ENCODE peak calls at places on chromosomes 12 and 14, in five cellular contexts. B is H9, Q is IMR-90, W is trophoblast cell, Z is neuronal stem cell. E is an unnamed sample.

GRCh38 chr12:60195483-60195882 is 599.7 kb downstream of the SLC16A7 start:
- DNase-seq in B (no peak), Q (no peak), W (no peak), Z (no peak), E (peak; percentile 8)

GRCh38 chr14:75711796-75712211 is 50.8 kb downstream of the TTLL5 start:
- DNase-seq in B (peak; percentile 35), Q (peak; percentile 85), W (peak; percentile 13), Z (peak; percentile 55), E (peak; percentile 71)

GRCh38 chr12:19298837-19299605 is 140.3 kb upstream of the AEBP2 start:
- DNase-seq in B (no peak), Q (no peak), W (no peak), Z (no peak), E (no peak)

GRCh38 chr12:83573676-83574075 is 887.0 kb downstream of the TMTC2 start:
- DNase-seq in B (no peak), Q (no peak), W (peak; percentile 10), Z (no peak), E (peak; percentile 1)

GRCh38 chr12:105386431-105386830 is 55.9 kb downstream of the C12orf75 start:
- DNase-seq in B (no peak), Q (no peak), W (no peak), Z (no peak), E (no peak)

GRCh38 chr14:92581206-92581605 is 67.6 kb downstream of the RIN3 start:
- DNase-seq in B (no peak), Q (no peak), W (no peak), Z (no peak), E (no peak)

GRCh38 chr12:4915752-4916151 is 6.0 kb downstream of the KCNA1 start:
- DNase-seq in B (no peak), Q (no peak), W (no peak), Z (no peak), E (no peak)

GRCh38 chr12:3190101-3190500 is 112.9 kb downstream of the TSPAN9 start:
- DNase-seq in B (no peak), Q (no peak), W (no peak), Z (no peak), E (no peak)

GRCh38 chr12:66065146-66065545 is 65.4 kb downstream of the LLPH start:
- DNase-seq in B (no peak), Q (peak; percentile 47), W (no peak), Z (no peak), E (no peak)

GRCh38 chr14:97575677-97576076 is 778.5 kb downstream of the VRK1 start:
- DNase-seq in B (no peak), Q (no peak), W (no peak), Z (no peak), E (no peak)
- H3K14ac ChIP-seq in B (no peak overlapping the region), Q (no peak overlapping the region), W (no peak overlapping the region), Z (no peak overlapping the region), E (no peak overlapping the region)

GRCh38 chr14:76958020-76958965 is 70.2 kb downstream of the IRF2BPL start:
- DNase-seq in B (no peak), Q (no peak), W (no peak), Z (no peak), E (peak; percentile 29)

GRCh38 chr14:76958975-76959710 is 69.4 kb downstream of the IRF2BPL start:
- DNase-seq in B (no peak), Q (peak; percentile 72), W (peak; percentile 97), Z (no peak), E (peak; percentile 94)

GRCh38 chr14:76956253-76957090 is 72.0 kb downstream of the IRF2BPL start:
- DNase-seq in B (peak; percentile 98), Q (peak; percentile 89), W (peak; percentile 75), Z (peak; percentile 77), E (peak; percentile 98)

GRCh38 chr14:76955575-76956252 is 72.8 kb downstream of the IRF2BPL start:
- DNase-seq in B (peak; percentile 73), Q (peak; percentile 59), W (peak; percentile 50), Z (no peak), E (peak; percentile 96)

DNA sequence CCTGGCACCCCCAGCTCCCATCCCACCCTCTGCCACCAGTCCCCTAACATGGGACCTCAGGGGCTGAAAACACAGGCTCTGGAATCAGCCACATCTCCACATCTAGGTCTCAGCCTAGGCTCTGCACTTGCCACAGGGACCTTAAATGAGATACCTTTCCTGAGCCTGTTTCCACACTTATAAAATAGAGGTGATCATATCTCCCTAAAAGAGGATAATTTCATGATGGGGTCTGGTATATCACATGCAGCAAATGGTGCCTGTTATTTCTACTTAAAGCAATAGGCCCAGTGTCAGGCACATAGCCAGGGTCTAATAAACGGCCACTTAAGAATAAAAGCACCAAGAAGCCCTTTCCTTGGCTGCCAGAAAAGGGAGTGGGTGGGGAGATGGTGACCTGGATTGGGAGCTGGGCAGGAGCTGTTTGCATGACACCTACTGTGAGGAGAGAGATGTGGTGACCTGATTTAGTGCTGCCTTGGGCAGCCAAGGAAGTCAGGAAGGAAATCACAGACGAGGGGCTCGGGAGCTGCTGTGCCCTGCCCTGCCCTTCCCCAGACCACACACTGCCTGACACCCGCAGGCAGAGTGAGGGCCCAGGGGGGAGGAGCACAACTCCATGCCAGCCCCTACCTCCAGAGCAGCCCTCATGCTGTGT is 71.2 kb downstream of the IRF2BPL start:
- DNase-seq in B (no peak), Q (no peak), W (no peak), Z (no peak), E (peak; percentile 48)
- H3K4ac ChIP-seq in B (no peak overlapping the region), Q (peak overlapping the region; percentile 97), W (peak overlapping the region; percentile 80), Z (no peak overlapping the region), E (peak overlapping the region; percentile 70)

GRCh38 chr12:132353811-132354210 is 24.4 kb upstream of the GALNT9 start:
- DNase-seq in B (no peak), Q (no peak), W (no peak), Z (no peak), E (no peak)
- H3K27me3 ChIP-seq in B (peaks cover 2% of the 10 kb centered on the region), Q (no peaks in the 10 kb centered on the region), W (no peaks in the 10 kb centered on the region), Z (peaks cover 19% of the 10 kb centered on the region), E (peaks cover 72% of the 10 kb centered on the region)

DNA sequence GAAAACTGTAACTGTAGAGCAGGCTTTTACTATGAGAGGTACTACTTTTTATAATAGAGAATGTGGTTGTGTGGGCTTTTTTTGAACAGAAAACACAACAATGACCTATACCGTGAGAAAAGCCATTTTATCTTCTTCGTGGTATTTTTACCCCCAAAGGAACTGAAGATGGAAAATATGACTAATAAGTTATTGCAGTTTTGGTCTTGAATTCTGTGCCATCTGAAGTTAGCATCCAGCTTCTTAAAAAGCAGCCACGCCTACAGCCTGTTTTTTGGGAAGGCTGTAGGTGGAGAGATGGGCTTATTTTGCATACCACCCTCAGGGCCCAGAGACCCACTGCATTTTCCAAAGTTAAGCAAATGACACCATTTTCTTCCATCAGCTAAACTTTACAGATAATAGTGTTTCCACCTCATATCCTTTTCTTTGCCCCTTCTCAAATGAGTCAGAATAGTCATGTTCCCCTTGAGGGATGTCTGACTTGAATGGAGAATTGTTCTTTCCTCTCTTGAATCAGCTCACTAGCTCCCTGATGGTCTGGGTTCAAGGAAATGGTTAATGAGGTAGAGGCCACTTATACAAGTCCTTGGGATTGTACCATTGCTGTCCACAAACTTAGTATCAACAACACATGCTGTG is 53.0 kb downstream of the TBC1D30 start:
- DNase-seq in B (no peak), Q (no peak), W (no peak), Z (no peak), E (no peak)
- H3K14ac ChIP-seq in B (no peak overlapping the region), Q (no peak overlapping the region), W (no peak overlapping the region), Z (no peak overlapping the region), E (no peak overlapping the region)

E was measured in mesenchymal stem cell.